ENCODE peak calls at places on chromosome 19, in nine cellular contexts. G is T-helper 17 cell; S is aorta; R is gastroesophageal sphincter; X is naive thymus-derived CD4-positive, alpha-beta T cell; K is mucosa of descending colon; O is natural killer cell treated with Interleukin-12 subunit alpha and Interleukin-12 subunit beta and Interleukin-15 and Interleukin-18, amount 100 ng/mL, for 72 hours; Q is upper lobe of right lung; F is stimulated activated naive CD8-positive, alpha-beta T cell treated with anti-CD3 and anti-CD28 coated beads, Interleukin-15, amount 100 ng/mL, for 72 hours. C is an unnamed sample.

GRCh38 chr19:1279782-1280341 is 4.5 kb downstream of the FAM174C start:
- ATAC-seq in G (no peak), S (peak; percentile 63), R (peak; percentile 17), X (no peak), K (peak; percentile 19), O (no peak), Q (peak; percentile 46), F (peak; percentile 6), C (no peak)

GRCh38 chr19:11674067-11674492 is 64.7 kb downstream of the ZNF823 start:
- ATAC-seq in G (no peak), S (peak; percentile 57), R (peak; percentile 22), X (no peak), K (no peak), O (no peak), Q (peak; percentile 26), F (no peak), C (no peak)

GRCh38 chr19:20444202-20444885 is 121.2 kb downstream of the ZNF737 start:
- ATAC-seq in G (peak; percentile 20), S (no peak), R (no peak), X (no peak), K (no peak), O (no peak), Q (no peak), F (no peak), C (no peak)

GRCh38 chr19:12938536-12939291 is at the start of gene CALR:
- ATAC-seq in G (peak; percentile 24), S (peak; percentile 46), R (peak; percentile 14), X (peak; percentile 19), K (peak; percentile 52), O (peak; percentile 2), Q (peak; percentile 23), F (peak; percentile 21), C (peak; percentile 1)

GRCh38 chr19:53915000-53915399 is 5.9 kb downstream of the CACNG7 start:
- ATAC-seq in G (no peak), S (no peak), R (no peak), X (peak; percentile 41), K (no peak), O (no peak), Q (peak; percentile 36), F (no peak), C (no peak)

GRCh38 chr19:41324921-41325639 is 15.1 kb downstream of the CCDC97 start:
- ATAC-seq in G (no peak), S (peak; percentile 43), R (peak; percentile 63), X (no peak), K (no peak), O (peak; percentile 1), Q (peak; percentile 1), F (no peak), C (no peak)

GRCh38 chr19:12574036-12574435 is 22.8 kb upstream of the ZNF564 start:
- ATAC-seq in G (peak; percentile 41), S (no peak), R (no peak), X (no peak), K (peak; percentile 56), O (no peak), Q (no peak), F (peak; percentile 46), C (peak; percentile 96)

GRCh38 chr19:55212447-55212846 is 3.1 kb upstream of the PTPRH start:
- ATAC-seq in G (peak; percentile 33), S (no peak), R (no peak), X (peak; percentile 40), K (peak; percentile 28), O (peak; percentile 63), Q (peak; percentile 50), F (no peak), C (no peak)

GRCh38 chr19:2711175-2711936 is 8.9 kb upstream of the GNG7 start:
- ATAC-seq in G (no peak), S (no peak), R (no peak), X (no peak), K (peak; percentile 25), O (no peak), Q (peak; percentile 68), F (no peak), C (peak; percentile 67)

GRCh38 chr19:536881-537404 is 5.4 kb downstream of the CDC34 start:
- ATAC-seq in G (no peak), S (no peak), R (no peak), X (no peak), K (no peak), O (no peak), Q (no peak), F (no peak), C (no peak)

GRCh38 chr19:23365222-23365621 is 30.0 kb downstream of the ZNF91 start:
- ATAC-seq in G (no peak), S (no peak), R (no peak), X (no peak), K (no peak), O (no peak), Q (no peak), F (no peak), C (no peak)

GRCh38 chr19:3780786-3781304 is 5.3 kb downstream of the MATK start:
- ATAC-seq in G (peak; percentile 31), S (no peak), R (no peak), X (no peak), K (no peak), O (no peak), Q (no peak), F (no peak), C (no peak)

GRCh38 chr19:15641901-15642491 is 1.3 kb downstream of the CYP4F3 start:
- ATAC-seq in G (no peak), S (peak; percentile 62), R (no peak), X (peak; percentile 47), K (no peak), O (no peak), Q (peak; percentile 27), F (no peak), C (peak; percentile 86)

GRCh38 chr19:48363500-48363809 is 285 bp downstream of the TMEM143 start:
- ATAC-seq in G (no peak), S (peak; percentile 44), R (peak; percentile 3), X (no peak), K (peak; percentile 23), O (peak; percentile 11), Q (peak; percentile 1), F (peak; percentile 28), C (peak; percentile 25)

GRCh38 chr19:14053032-14053431 is 8.8 kb downstream of the PALM3 start:
- ATAC-seq in G (no peak), S (no peak), R (no peak), X (no peak), K (no peak), O (no peak), Q (no peak), F (no peak), C (no peak)

GRCh38 chr19:14061751-14062557 is at the start of gene PALM3:
- ATAC-seq in G (no peak), S (no peak), R (no peak), X (no peak), K (peak; percentile 47), O (no peak), Q (peak; percentile 89), F (no peak), C (peak; percentile 19)

GRCh38 chr19:51226068-51226467 is 1.2 kb downstream of the CD33 start:
- ATAC-seq in G (no peak), S (no peak), R (no peak), X (no peak), K (no peak), O (no peak), Q (no peak), F (no peak), C (no peak)

GRCh38 chr19:5952193-5953033 is 25.5 kb downstream of the RANBP3 start:
- ATAC-seq in G (no peak), S (no peak), R (no peak), X (no peak), K (no peak), O (no peak), Q (no peak), F (no peak), C (no peak)

GRCh38 chr19:16588089-16588823 is 16.0 kb upstream of the SLC35E1 start:
- ATAC-seq in G (peak; percentile 72), S (peak; percentile 16), R (peak; percentile 12), X (peak; percentile 71), K (peak; percentile 50), O (peak; percentile 64), Q (peak; percentile 2), F (peak; percentile 79), C (peak; percentile 78)

GRCh38 chr19:13058951-13059660 is 43.6 kb downstream of the LYL1 start:
- ATAC-seq in G (no peak), S (no peak), R (no peak), X (no peak), K (no peak), O (no peak), Q (no peak), F (no peak), C (no peak)

GRCh38 chr19:3234800-3235199 is 10.3 kb downstream of the CELF5 start:
- ATAC-seq in G (no peak), S (no peak), R (no peak), X (no peak), K (no peak), O (peak; percentile 53), Q (no peak), F (no peak), C (no peak)

GRCh38 chr19:39970674-39971379 is at the start of gene PSMC4:
- ATAC-seq in G (peak; percentile 96), S (peak; percentile 100), R (peak; percentile 100), X (peak; percentile 98), K (peak; percentile 97), O (peak; percentile 99), Q (peak; percentile 99), F (peak; percentile 97), C (peak; percentile 99)

GRCh38 chr19:46353730-46354528 is 7.0 kb downstream of the PPP5C start:
- ATAC-seq in G (no peak), S (no peak), R (no peak), X (no peak), K (no peak), O (no peak), Q (no peak), F (no peak), C (no peak)

GRCh38 chr19:21587117-21587461 is 81.7 kb downstream of the ZNF429 start:
- ATAC-seq in G (no peak), S (peak; percentile 16), R (no peak), X (no peak), K (peak; percentile 25), O (no peak), Q (peak; percentile 18), F (peak; percentile 3), C (no peak)

GRCh38 chr19:32652893-32653625 is 21.9 kb downstream of the ANKRD27 start:
- ATAC-seq in G (no peak), S (no peak), R (peak; percentile 53), X (no peak), K (peak; percentile 87), O (no peak), Q (peak; percentile 62), F (no peak), C (no peak)

GRCh38 chr19:40811478-40812341 is 12.7 kb downstream of the EGLN2 start:
- ATAC-seq in G (peak; percentile 24), S (no peak), R (no peak), X (no peak), K (peak; percentile 2), O (no peak), Q (no peak), F (no peak), C (no peak)